ENCODE peak calls at places on chromosomes 6 and 20, in six cellular contexts. Q, D, T, J, L and F are unnamed samples.

GRCh38 chr6:3509326-3509725 is 52.5 kb upstream of the SLC22A23 start:
- DNase-seq in Q (no peak), D (no peak), T (no peak), J (peak), L (no peak), F (no peak)

GRCh38 chr6:163865380-163865779 is 450.9 kb downstream of the QKI start:
- DNase-seq in Q (no peak), D (no peak), T (no peak), J (no peak), L (no peak), F (no peak)

GRCh38 chr6:17768388-17768787 is 61.7 kb upstream of the NUP153 start:
- DNase-seq in Q (no peak), D (no peak), T (no peak), J (no peak), L (no peak), F (no peak)

GRCh38 chr6:161242779-161243693 is 30.8 kb downstream of the AGPAT4 start:
- DNase-seq in Q (peak), D (no peak), T (no peak), J (no peak), L (no peak), F (no peak)

GRCh38 chr6:129943637-129944271 is 74.6 kb upstream of the L3MBTL3 start:
- DNase-seq in Q (no peak), D (no peak), T (no peak), J (no peak), L (no peak), F (no peak)

GRCh38 chr6:138493413-138493812 is 5.9 kb downstream of the NHSL1 start:
- DNase-seq in Q (peak), D (no peak), T (no peak), J (peak), L (no peak), F (no peak)

GRCh38 chr6:89251170-89251569 is 34.0 kb upstream of the GABRR1 start:
- DNase-seq in Q (no peak), D (no peak), T (no peak), J (no peak), L (no peak), F (no peak)

GRCh38 chr20:10110151-10110550 is 75.4 kb downstream of the ANKEF1 start:
- DNase-seq in Q (no peak), D (no peak), T (no peak), J (peak), L (no peak), F (no peak)

GRCh38 chr20:57008217-57008616 is 258.2 kb downstream of the BMP7 start:
- DNase-seq in Q (no peak), D (no peak), T (no peak), J (peak), L (no peak), F (no peak)

GRCh38 chr6:4786936-4787504 is 10.8 kb downstream of the CDYL start:
- DNase-seq in Q (no peak), D (no peak), T (no peak), J (no peak), L (no peak), F (no peak)

GRCh38 chr6:32689531-32690505 is 23.4 kb upstream of the HLA-DQB1 start:
- DNase-seq in Q (no peak), D (no peak), T (no peak), J (peak), L (no peak), F (no peak)

GRCh38 chr6:105596284-105596755 is 193.4 kb upstream of the PREP start:
- DNase-seq in Q (no peak), D (no peak), T (no peak), J (peak), L (no peak), F (no peak)

GRCh38 chr6:111710911-111711310 is 105.2 kb upstream of the TRAF3IP2 start:
- DNase-seq in Q (no peak), D (no peak), T (no peak), J (no peak), L (no peak), F (no peak)

GRCh38 chr6:79510707-79511106 is 26.5 kb downstream of the LCA5 start:
- DNase-seq in Q (no peak), D (no peak), T (no peak), J (no peak), L (no peak), F (no peak)

GRCh38 chr6:101711518-101711917 is 318.0 kb downstream of the GRIK2 start:
- DNase-seq in Q (no peak), D (no peak), T (no peak), J (no peak), L (no peak), F (no peak)

GRCh38 chr6:132143258-132143657 is 192.1 kb upstream of the CCN2 start:
- DNase-seq in Q (no peak), D (no peak), T (no peak), J (no peak), L (no peak), F (no peak)

GRCh38 chr20:63704749-63705117 is 3.0 kb downstream of the ARFRP1 start:
- DNase-seq in Q (no peak), D (no peak), T (no peak), J (no peak), L (no peak), F (no peak)

GRCh38 chr6:1162367-1163275 is 149.3 kb upstream of the FOXQ1 start:
- DNase-seq in Q (no peak), D (no peak), T (no peak), J (no peak), L (no peak), F (no peak)

GRCh38 chr20:347640-348484 is 951 bp downstream of the NRSN2 start:
- DNase-seq in Q (peak), D (peak), T (peak), J (peak), L (peak), F (peak)

GRCh38 chr6:133594551-133594950 is 294.4 kb upstream of the TCF21 start:
- DNase-seq in Q (no peak), D (no peak), T (no peak), J (no peak), L (no peak), F (no peak)

GRCh38 chr6:150319924-150320323 is 48.9 kb upstream of the IYD start:
- DNase-seq in Q (no peak), D (no peak), T (no peak), J (no peak), L (no peak), F (no peak)

GRCh38 chr6:157790548-157791160 is 32.4 kb upstream of the SNX9 start:
- DNase-seq in Q (no peak), D (no peak), T (no peak), J (no peak), L (no peak), F (no peak)

GRCh38 chr20:37711001-37711400 is 17.2 kb downstream of the CTNNBL1 start:
- DNase-seq in Q (no peak), D (no peak), T (no peak), J (no peak), L (no peak), F (no peak)

GRCh38 chr20:20630551-20630950 is 81.9 kb downstream of the RALGAPA2 start:
- DNase-seq in Q (no peak), D (no peak), T (no peak), J (peak), L (no peak), F (no peak)

DNA sequence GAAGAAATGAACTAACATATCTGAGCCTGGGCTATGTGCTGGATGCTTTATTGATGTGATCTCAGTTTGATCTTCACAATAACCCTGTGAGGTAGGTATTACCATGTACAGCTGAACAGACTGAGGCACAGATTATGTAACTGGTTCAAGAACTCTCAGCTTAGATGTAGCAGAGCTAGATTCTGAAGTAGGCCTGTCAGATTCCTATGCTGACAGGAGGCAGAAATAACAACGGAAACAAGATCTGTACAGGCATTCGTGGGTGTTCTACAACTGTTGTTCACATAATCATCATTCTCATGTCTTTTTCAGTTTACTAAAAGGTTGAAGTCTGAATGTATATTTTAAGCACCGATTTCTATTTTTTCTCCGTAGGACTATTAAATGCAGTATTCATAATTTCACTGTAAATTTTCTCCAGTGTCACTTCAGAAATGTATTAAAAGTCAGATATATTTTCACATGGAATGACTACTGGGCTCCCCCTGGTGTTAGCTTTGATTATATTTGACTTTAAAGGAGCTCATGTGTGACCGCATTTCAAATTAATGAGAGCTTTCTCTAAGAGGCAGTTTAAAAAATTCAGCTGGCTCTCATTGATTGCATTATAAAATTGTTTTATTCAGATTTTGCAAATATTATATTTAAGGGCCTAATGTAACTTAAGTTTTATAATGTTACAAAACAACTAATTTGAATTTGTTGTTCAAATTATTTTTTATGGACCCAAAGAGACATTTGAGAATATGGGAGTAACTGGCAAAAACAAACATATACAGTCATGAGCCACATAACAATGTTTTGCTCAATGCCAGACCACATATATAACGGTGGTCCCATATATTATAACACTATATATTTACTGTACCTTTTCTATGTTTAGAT is 36.4 kb upstream of the SLC17A4 start:
- DNase-seq in Q (no peak), D (peak), T (no peak), J (peak), L (no peak), F (no peak)
- TF ChIP-seq CTCF in Q (peak), D (peak), T (peak), J (peak), L (peak), F (no peak)

DNA sequence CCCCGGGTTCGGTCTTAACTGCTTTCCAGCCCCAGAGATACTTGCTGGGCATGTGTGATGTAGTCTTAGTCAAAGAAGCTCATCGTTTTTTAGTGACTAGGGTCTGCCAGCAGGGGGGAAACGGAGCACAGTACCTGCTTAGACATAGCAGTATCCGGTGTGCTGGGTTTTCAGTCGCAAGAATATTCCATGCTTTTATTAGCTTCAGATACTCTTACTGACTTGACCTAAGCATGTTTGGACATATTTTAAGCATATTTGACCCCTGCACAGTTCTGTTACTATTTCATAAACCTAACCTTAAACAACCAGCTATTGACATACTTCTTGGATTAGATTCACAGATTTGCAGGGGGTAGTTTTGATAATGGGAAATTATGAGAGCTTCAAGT is 3.0 kb downstream of the E2F3 start:
- DNase-seq in Q (peak), D (peak), T (peak), J (peak), L (no peak), F (no peak)
- TF ChIP-seq CTCF in Q (peak), D (peak), T (peak), J (peak), L (peak), F (no peak)

DNA sequence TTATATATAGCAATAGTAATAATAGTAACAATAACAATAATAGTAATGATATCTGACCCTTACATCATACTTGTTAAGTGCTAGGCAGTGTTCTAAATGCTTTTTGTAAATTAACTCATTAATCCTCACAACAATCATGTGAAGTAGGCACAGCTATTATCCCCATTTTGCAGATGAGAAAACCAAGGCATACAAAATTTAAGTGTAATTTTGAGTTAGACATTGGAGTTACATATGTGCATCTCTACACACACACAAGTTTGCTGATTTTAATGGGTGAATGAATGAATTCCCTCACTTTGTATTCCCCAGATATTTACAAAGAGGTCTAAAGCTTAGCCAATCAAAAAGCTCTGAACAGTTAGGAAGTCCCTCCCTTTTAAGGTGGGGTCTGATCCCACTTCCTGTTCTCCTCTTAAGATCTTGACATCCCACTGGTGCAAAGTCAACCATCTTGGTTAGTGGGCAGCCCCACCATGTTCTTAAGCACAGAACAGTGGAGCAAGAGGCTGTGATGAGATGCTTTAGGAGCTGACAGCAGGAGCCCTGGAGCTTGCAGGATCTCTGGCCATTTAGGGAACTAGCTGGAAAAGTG is 85.3 kb upstream of the FOXP4 start:
- DNase-seq in Q (no peak), D (no peak), T (no peak), J (no peak), L (no peak), F (no peak)
- TF ChIP-seq CTCF in Q (no peak), D (no peak), T (no peak), J (no peak), L (no peak), F (no peak)

GRCh38 chr20:45444050-45444449 is 25.5 kb upstream of the WFDC2 start:
- DNase-seq in Q (no peak), D (no peak), T (no peak), J (no peak), L (no peak), F (no peak)

GRCh38 chr20:45449528-45449927 is 20.0 kb upstream of the WFDC2 start:
- DNase-seq in Q (no peak), D (no peak), T (no peak), J (no peak), L (no peak), F (no peak)

GRCh38 chr20:45448250-45448649 is 21.3 kb upstream of the WFDC2 start:
- DNase-seq in Q (no peak), D (no peak), T (no peak), J (no peak), L (no peak), F (no peak)

GRCh38 chr20:45441746-45442145 is 25.8 kb downstream of the PIGT start:
- DNase-seq in Q (no peak), D (no peak), T (no peak), J (no peak), L (no peak), F (no peak)

DNA sequence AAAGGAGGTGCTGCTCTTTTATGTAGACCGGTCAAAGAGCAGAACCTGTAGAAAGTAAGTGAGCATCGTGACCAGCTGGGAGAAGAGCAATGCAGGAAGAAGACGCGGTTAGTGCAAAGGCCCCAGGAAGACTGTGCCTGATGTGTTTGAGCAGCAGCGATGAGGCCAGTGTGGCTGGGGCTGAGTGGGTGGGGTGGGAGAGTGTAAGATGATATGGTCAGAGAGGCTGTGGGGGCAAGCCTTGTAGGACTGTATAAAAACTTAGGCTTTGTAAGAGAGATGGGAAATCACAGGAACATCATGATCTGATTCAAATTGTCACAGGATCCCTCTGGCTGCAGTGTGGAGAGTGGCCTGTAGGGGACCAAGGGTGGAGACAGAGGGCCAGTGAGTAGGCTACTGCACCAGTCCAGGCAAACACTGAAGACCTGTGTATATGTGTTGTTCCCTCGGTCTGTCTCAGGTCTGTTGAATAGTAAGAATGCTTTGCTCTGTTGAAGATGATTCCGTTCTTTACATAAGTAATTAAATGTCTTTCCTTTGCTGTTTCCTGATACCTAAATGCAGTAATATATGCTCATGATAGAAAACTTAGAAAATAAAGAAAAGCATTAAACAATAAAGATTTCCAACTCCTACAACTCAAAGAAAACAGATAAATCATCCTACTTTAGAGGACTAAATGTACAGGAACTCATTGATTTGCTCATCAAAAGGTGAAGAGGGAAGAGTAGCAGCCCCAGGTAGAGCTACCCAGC is 23.6 kb upstream of the WFDC2 start:
- DNase-seq in Q (no peak), D (peak), T (no peak), J (peak), L (no peak), F (no peak)
- TF ChIP-seq CTCF in Q (peak), D (peak), T (peak), J (peak), L (no peak), F (no peak)

GRCh38 chr6:46674410-46674809 is 13.3 kb upstream of the TDRD6 start:
- DNase-seq in Q (no peak), D (no peak), T (no peak), J (no peak), L (no peak), F (no peak)

GRCh38 chr6:46676604-46677313 is 10.9 kb upstream of the TDRD6 start:
- DNase-seq in Q (no peak), D (no peak), T (no peak), J (no peak), L (no peak), F (no peak)

DNA sequence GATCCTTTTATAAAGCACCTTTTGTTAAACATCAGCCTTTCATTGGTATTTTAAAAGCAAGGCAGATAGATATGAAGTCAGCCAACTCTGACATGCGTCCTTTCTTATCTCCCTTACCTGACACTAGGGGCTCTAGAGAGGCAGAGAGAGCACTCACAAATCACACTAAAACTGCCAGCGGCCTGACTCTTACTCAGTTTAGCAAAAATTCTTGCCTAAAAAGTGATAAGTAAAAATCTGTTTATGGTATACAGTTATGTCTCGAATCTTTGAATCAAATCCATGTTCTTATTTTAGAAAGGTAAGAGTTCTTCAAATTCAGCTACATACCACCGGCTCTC is 10.4 kb upstream of the TDRD6 start:
- DNase-seq in Q (no peak), D (no peak), T (no peak), J (peak), L (no peak), F (no peak)
- TF ChIP-seq CTCF in Q (no peak), D (peak), T (peak), J (peak), L (no peak), F (no peak)

GRCh38 chr20:13784271-13784892 is 337 bp downstream of the ESF1 start:
- DNase-seq in Q (no peak), D (no peak), T (peak), J (peak), L (no peak), F (no peak)

GRCh38 chr20:13778827-13779226 is 5.9 kb downstream of the ESF1 start:
- DNase-seq in Q (no peak), D (no peak), T (no peak), J (no peak), L (no peak), F (no peak)

GRCh38 chr20:13784893-13785715 is at the start of the genes ESF1 and NDUFAF5:
- DNase-seq in Q (peak), D (peak), T (peak), J (peak), L (peak), F (peak)

GRCh38 chr20:13786143-13786828 is 1.5 kb downstream of the NDUFAF5 start:
- DNase-seq in Q (no peak), D (no peak), T (no peak), J (peak), L (no peak), F (no peak)

DNA sequence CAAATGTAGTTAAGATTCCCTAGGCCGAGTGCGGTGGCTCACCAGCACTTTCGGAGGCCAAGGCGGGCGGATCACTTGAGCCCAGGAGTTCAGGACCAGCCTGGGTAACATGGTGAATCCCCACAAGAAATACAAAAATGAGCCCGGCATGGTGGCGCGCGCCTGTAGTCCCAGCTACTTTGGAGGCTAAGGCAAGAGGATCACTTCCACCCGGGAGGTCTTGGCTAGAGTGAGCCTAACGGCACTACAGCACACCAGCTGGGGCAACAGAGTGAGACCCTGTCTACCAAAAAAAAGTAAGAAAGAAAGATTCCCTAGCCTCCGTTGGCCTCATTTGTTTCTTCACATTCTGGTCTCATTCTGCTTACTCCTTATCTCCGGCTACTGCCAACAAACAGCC is 1.2 kb downstream of the ESF1 start:
- DNase-seq in Q (no peak), D (no peak), T (no peak), J (no peak), L (no peak), F (no peak)
- TF ChIP-seq CTCF in Q (no peak), D (no peak), T (no peak), J (no peak), L (no peak), F (no peak)

GRCh38 chr6:153032255-153032882 is 29.9 kb upstream of the MTRF1L start:
- DNase-seq in Q (no peak), D (no peak), T (no peak), J (peak), L (no peak), F (no peak)
- TF ChIP-seq CTCF in Q (peak), D (peak), T (peak), J (peak), L (peak), F (no peak)